ENCODE peak calls at places on chromosomes 2 and 18, in five cellular contexts. S, N, H, I and A are unnamed samples.

GRCh38 chr2:196230051-196230450 is 58.7 kb upstream of the STK17B start:
- DNase-seq in N (no peak), S (no peak), I (no peak), H (no peak), A (peak; percentile 71)

GRCh38 chr2:180411631-180412030 is 404.5 kb upstream of the CWC22 start:
- DNase-seq in H (no peak), I (no peak), N (no peak), S (no peak), A (no peak)

GRCh38 chr18:8800445-8800844 is 95.1 kb downstream of the MTCL1 start:
- DNase-seq in S (peak; percentile 99), N (peak; percentile 96), H (peak; percentile 91), I (no peak), A (no peak)

GRCh38 chr2:18647731-18648130 is 58.4 kb upstream of the NT5C1B start:
- DNase-seq in I (no peak), H (no peak), N (no peak), S (no peak), A (no peak)

GRCh38 chr2:122634261-122634660 is 878.8 kb downstream of the TSN start:
- DNase-seq in N (peak; percentile 79), I (no peak), S (peak; percentile 88), H (peak; percentile 56), A (no peak)

GRCh38 chr2:237132799-237133198 is 47.1 kb downstream of the COPS8 start:
- DNase-seq in H (no peak), N (no peak), S (no peak), I (no peak), A (no peak)

GRCh38 chr2:68746408-68746807 is 11.8 kb downstream of the ARHGAP25 start:
- DNase-seq in I (no peak), S (no peak), N (no peak), H (no peak), A (no peak)

GRCh38 chr18:74551936-74552555 is 17.7 kb downstream of the CNDP1 start:
- DNase-seq in I (peak; percentile 51), S (peak; percentile 81), N (peak; percentile 74), H (peak; percentile 72), A (peak; percentile 91)

GRCh38 chr2:64784168-64785061 is 130.7 kb upstream of the SERTAD2 start:
- DNase-seq in H (no peak), N (no peak), S (no peak), I (no peak), A (no peak)

GRCh38 chr18:79937103-79937860 is 14.2 kb downstream of the SLC66A2 start:
- DNase-seq in H (no peak), I (no peak), N (no peak), S (no peak), A (no peak)

GRCh38 chr2:25521126-25521525 is 152.3 kb downstream of the DTNB start:
- DNase-seq in S (peak; percentile 61), N (peak; percentile 9), H (no peak), I (no peak), A (no peak)

GRCh38 chr18:75208055-75208835 is 694 bp downstream of the PTGR3 start:
- DNase-seq in N (no peak), I (no peak), S (peak; percentile 70), H (no peak), A (peak; percentile 57)

GRCh38 chr2:72913531-72914225 is 3.6 kb upstream of the EMX1 start:
- DNase-seq in I (no peak), N (no peak), S (no peak), H (no peak), A (no peak)
- TF ChIP-seq CTCF in I (no peak), N (peak; percentile 13), S (peak; percentile 14), H (no peak), A (no peak)

DNA sequence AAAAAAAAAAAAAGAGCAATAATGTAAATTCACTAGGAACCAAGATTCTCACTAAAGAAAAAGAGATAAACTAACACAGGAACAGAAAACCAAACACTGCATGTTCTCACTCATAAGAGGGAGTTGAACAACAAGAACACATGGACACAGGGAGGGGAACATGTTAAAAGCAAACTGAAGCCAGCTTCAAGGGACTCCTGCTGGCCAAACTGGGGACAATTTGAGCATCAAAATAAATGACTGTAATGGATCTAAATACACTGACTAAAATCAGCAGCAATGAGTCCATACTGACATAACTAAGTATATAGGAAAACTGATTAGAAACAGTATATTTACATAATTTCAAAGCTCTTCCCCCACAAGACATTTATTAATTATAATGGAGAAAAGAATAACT is 73.0 kb downstream of the FARSB start:
- DNase-seq in N (no peak), I (no peak), S (no peak), H (no peak), A (no peak)
- TF ChIP-seq CTCF in N (peak; percentile 9), I (no peak), S (peak; percentile 32), H (no peak), A (no peak)

DNA sequence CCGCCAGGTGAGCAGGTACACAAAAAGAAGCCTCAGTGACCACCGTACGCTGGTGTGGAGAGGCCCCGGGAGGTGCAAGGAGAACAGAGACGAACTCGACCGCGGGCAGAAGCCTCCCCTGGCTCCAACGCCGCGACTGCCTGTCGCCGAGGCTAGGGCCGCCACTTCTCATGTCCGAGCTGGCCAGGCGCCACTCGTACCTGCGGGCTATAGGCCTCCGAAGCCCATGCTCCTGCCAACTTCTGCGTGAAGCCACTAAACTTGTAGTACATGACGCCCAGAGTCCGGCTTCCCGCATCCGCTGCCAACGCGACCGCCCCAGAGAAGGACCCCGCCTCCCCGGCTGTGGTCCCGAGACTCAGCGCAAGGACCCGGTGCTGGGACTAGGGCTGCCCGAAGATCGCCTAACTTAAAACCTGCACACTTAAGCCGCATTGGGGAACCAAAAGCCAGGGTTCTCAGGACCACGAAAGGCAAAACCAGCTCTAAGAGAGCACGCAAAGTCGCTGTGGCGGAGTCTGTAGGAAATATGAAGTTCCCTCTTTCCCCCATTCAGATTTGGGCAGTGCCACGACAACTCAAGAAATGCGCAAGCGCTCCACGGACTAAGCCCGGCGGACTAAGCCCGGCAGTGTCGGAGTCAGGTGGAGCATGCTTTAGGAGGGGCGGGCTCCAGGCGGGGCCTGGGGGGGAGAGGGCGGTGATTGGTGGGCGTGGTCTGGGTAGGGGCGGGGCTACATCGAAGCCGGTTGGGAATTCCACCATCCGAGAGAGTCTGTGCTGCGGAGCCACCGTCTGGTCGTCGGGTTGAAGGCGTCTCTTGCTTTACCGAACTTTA is at the start of gene COX7A2L:
- DNase-seq in H (peak; percentile 98), S (peak; percentile 98), I (peak; percentile 86), N (peak; percentile 96), A (peak; percentile 96)
- TF ChIP-seq CTCF in H (peak; percentile 61), S (peak; percentile 24), I (peak; percentile 31), N (no peak), A (no peak)

GRCh38 chr2:71454221-71455010 is 1.1 kb downstream of the DYSF start:
- DNase-seq in S (no peak), N (no peak), H (no peak), I (no peak), A (no peak)
- TF ChIP-seq CTCF in S (no peak), N (no peak), H (no peak), I (no peak), A (no peak)

GRCh38 chr2:202311823-202312388 is 46.3 kb downstream of the NOP58 start:
- DNase-seq in S (no peak), I (no peak), H (no peak), N (no peak), A (no peak)

GRCh38 chr2:202306034-202306433 is 40.5 kb downstream of the NOP58 start:
- DNase-seq in N (no peak), I (no peak), S (no peak), H (no peak), A (no peak)

DNA sequence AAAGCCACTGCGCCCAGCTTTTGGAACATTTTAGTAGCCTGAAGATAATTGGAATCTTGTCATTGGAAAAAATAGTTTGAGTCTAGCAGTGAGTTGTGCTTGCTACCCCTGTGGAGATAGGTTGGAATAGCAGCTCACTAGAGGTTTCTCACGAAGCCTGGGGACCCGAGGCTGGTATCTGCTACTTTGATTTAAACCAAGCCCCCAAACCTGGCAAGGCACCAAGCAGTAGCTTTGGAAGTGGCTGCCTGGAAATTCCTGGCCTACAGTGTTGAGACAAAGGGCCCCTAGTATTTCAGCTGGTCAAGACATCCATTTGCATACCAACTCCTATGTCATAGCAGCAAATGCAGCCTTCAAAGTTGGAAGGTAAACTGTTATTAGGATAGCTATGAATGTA is 42.1 kb downstream of the NOP58 start:
- DNase-seq in S (no peak), H (no peak), I (no peak), N (no peak), A (no peak)
- TF ChIP-seq CTCF in S (no peak), H (no peak), I (no peak), N (no peak), A (no peak)

GRCh38 chr2:217606296-217606695 is 396.5 kb downstream of the TNS1 start:
- DNase-seq in I (no peak), H (no peak), N (no peak), S (no peak), A (no peak)
- TF ChIP-seq CTCF in I (no peak), H (no peak), N (no peak), S (no peak), A (no peak)

GRCh38 chr2:220114443-220114842 is 487.0 kb downstream of the SLC4A3 start:
- DNase-seq in H (no peak), I (no peak), N (no peak), S (no peak), A (no peak)
- TF ChIP-seq CTCF in H (no peak), I (no peak), N (no peak), S (no peak), A (no peak)

DNA sequence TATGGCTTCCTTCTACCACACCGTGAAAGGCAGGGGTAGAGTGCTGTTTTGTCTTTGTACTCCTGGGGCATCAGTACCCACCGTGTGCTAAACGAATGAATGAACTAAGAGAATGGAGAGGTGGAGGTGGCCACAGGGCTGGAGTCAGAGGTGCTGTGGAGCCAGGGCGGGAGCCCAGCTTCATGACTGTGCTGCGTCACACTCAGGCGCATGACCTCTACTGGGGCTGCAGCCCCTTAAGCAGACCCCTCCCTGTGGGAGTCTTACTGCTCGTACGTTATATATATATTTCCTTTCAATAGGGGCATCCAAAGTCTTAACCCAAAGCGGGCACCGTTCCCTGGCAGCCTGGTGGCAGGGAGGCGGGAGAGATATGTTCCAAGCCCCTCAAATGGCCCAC is 18.0 kb upstream of the LBH start:
- DNase-seq in S (no peak), N (no peak), H (no peak), I (no peak), A (no peak)
- TF ChIP-seq CTCF in S (no peak), N (no peak), H (no peak), I (no peak), A (no peak)